ENCODE peak calls at places on chromosomes 6 and 20, in four cellular contexts. Y is IMR-90, W is K562, Z is H1. E is an unnamed sample.

GRCh38 chr6:90263653-90264052 is 33.0 kb downstream of the BACH2 start:
- DNase-seq in Y (peak), W (no peak), Z (no peak), E (no peak)

GRCh38 chr6:93423542-93423941 is 4.2 kb upstream of the EPHA7 start:
- DNase-seq in Y (no peak), W (peak), Z (peak), E (no peak)

GRCh38 chr6:14721103-14721758 is 524.6 kb upstream of the JARID2 start:
- DNase-seq in Y (peak), W (no peak), Z (no peak), E (no peak)

GRCh38 chr6:15524736-15525401 is 138.0 kb downstream of the DTNBP1 start:
- DNase-seq in Y (no peak), W (no peak), Z (no peak), E (no peak)

GRCh38 chr6:167893416-167893815 is 66.7 kb downstream of the AFDN start:
- DNase-seq in Y (peak), W (peak), Z (no peak), E (no peak)

GRCh38 chr6:139376054-139376355 is 1.6 kb upstream of the CITED2 start:
- DNase-seq in Y (no peak), W (peak), Z (no peak), E (peak)

GRCh38 chr6:161104966-161105365 is 113.4 kb downstream of the MAP3K4 start:
- DNase-seq in Y (peak), W (no peak), Z (no peak), E (no peak)

GRCh38 chr6:34352305-34352937 is 40.0 kb downstream of the NUDT3 start:
- DNase-seq in Y (peak), W (no peak), Z (no peak), E (no peak)

GRCh38 chr6:135546680-135547418 is 49.3 kb upstream of the AHI1 start:
- DNase-seq in Y (no peak), W (no peak), Z (no peak), E (no peak)

GRCh38 chr6:80338201-80338836 is 231.8 kb downstream of the BCKDHB start:
- DNase-seq in Y (peak), W (peak), Z (peak), E (no peak)

GRCh38 chr6:56708810-56709597 is 66.3 kb upstream of the DST start:
- DNase-seq in Y (peak), W (peak), Z (no peak), E (no peak)

GRCh38 chr20:64176548-64177419 is 12.5 kb downstream of the MYT1 start:
- DNase-seq in Y (no peak), W (no peak), Z (no peak), E (no peak)

GRCh38 chr6:80269331-80269730 is 162.9 kb downstream of the BCKDHB start:
- DNase-seq in Y (no peak), W (no peak), Z (no peak), E (no peak)

GRCh38 chr6:15148356-15149058 is 97.4 kb upstream of the JARID2 start:
- DNase-seq in Y (peak), W (no peak), Z (no peak), E (no peak)

GRCh38 chr6:152378154-152378553 is 259.0 kb downstream of the SYNE1 start:
- DNase-seq in Y (peak), W (no peak), Z (no peak), E (no peak)

GRCh38 chr6:152380993-152381898 is 255.9 kb downstream of the SYNE1 start:
- DNase-seq in Y (peak), W (no peak), Z (no peak), E (no peak)

GRCh38 chr6:152375200-152375599 is 262.0 kb downstream of the SYNE1 start:
- DNase-seq in Y (no peak), W (no peak), Z (no peak), E (no peak)

GRCh38 chr6:152386131-152386530 is 251.0 kb downstream of the SYNE1 start:
- DNase-seq in Y (no peak), W (no peak), Z (no peak), E (no peak)

DNA sequence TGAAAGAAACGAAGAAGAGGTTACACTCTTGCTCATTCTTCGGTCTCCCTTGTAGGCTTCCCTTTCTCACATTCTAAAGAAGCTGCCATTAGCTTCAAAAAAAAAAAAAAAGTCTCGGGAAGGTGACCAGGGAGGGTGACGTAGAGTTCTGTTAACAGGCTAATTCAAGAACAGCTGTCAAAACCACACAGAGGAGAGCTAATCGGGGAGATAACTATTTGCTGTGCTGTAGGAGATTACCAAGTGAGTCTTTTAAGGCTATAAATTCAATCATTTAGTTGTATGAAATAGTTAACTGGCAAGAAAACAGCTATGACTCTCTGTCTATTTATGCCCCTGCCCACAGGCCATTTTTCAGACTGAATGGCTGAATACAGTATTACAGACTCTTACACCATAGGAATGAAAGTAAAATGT is 256.8 kb downstream of the SYNE1 start:
- DNase-seq in Y (peak), W (no peak), Z (no peak), E (no peak)
- H2AFZ ChIP-seq in Y (no peak), W (no peak), Z (no peak), E (no peak)

GRCh38 chr6:108348655-108349349 is 53.9 kb downstream of the AFG1L start:
- DNase-seq in Y (no peak), W (no peak), Z (no peak), E (peak)
- TF ChIP-seq CHD1 in Y (no peak), W (no peak), Z (no peak), E (no peak)

GRCh38 chr20:50686767-50687266 is 4.5 kb downstream of the RIPOR3 start:
- DNase-seq in Y (no peak), W (no peak), Z (no peak), E (no peak)
- H2AFZ ChIP-seq in Y (no peak), W (no peak), Z (no peak), E (no peak)

DNA sequence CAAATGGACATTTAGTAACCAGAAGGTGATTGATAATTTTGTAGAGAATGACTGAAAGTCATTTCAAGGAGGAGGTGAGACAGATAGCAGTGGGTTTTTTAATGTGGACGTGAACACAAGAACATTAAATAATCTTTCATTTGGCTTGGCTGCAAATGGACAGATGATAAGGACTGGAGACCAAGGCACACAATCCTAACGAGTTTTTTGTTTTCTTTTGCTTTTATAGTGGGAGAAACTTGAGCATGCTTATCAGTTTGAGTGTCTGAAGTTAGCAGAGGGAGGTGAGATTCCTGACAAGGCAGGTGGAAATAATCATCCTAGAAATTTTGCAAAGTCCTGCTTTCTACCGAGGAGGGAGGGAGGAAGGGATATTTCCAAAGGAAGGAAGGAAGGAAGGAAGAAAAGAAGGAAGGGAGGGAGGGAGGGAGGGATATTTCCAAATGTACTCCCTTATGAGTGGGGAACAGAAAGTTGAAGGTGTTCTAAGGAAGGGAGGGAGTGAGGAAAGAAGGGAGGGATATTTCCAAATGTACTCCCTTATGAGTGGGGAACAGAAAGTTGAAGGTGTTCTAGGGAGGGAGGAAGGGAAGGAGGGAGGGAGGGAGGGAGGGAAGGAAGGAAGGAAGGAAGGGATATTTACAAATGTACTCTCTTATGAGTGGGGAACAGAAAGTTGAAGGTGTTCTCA is 63.1 kb downstream of the RNF217 start:
- DNase-seq in Y (no peak), W (no peak), Z (no peak), E (no peak)
- TF ChIP-seq CHD1 in Y (no peak), W (no peak), Z (no peak), E (no peak)